ENCODE peak calls at places on chromosomes 11 and 22, in four cellular contexts. F, W, A and Q are unnamed samples.

GRCh38 chr11:112751763-112752162 is 209.5 kb upstream of the NCAM1 start:
- DNase-seq in F (no peak), W (no peak), A (no peak), Q (no peak)

GRCh38 chr22:26174280-26174679 is 5.0 kb downstream of the SEZ6L start:
- DNase-seq in A (peak), F (no peak), W (no peak), Q (no peak)

GRCh38 chr11:94776351-94777321 is 8.5 kb downstream of the AMOTL1 start:
- DNase-seq in W (peak), A (no peak), F (peak), Q (peak)

GRCh38 chr11:128664286-128664685 is 29.6 kb upstream of the FLI1 start:
- DNase-seq in W (no peak), F (no peak), A (no peak), Q (no peak)

GRCh38 chr11:120168108-120168959 is 30.4 kb upstream of the TRIM29 start:
- DNase-seq in W (peak), A (no peak), F (no peak), Q (no peak)

GRCh38 chr11:96869207-96869606 is 479.4 kb downstream of the JRKL start:
- DNase-seq in A (no peak), W (peak), F (peak), Q (peak)

GRCh38 chr11:120715239-120715638 is 203.7 kb downstream of the GRIK4 start:
- DNase-seq in W (peak), A (peak), F (peak), Q (no peak)

GRCh38 chr11:2156416-2157182 is 4.4 kb downstream of the INS start:
- DNase-seq in W (peak), A (peak), F (peak), Q (no peak)

GRCh38 chr11:119488256-119488995 is 65.5 kb upstream of the THY1 start:
- DNase-seq in F (no peak), W (no peak), A (no peak), Q (no peak)

GRCh38 chr11:126123686-126124085 is 61.0 kb upstream of the CDON start:
- DNase-seq in A (no peak), W (no peak), F (peak), Q (no peak)

GRCh38 chr22:46515208-46516111 is 22.0 kb downstream of the CELSR1 start:
- DNase-seq in W (no peak), F (peak), A (no peak), Q (no peak)

GRCh38 chr22:26072611-26073010 is 96.7 kb upstream of the SEZ6L start:
- DNase-seq in W (no peak), F (no peak), A (no peak), Q (no peak)

GRCh38 chr11:15819679-15820286 is 536.6 kb downstream of the SOX6 start:
- DNase-seq in W (peak), F (peak), A (peak), Q (no peak)

GRCh38 chr11:102458531-102458930 is 6.0 kb upstream of the TMEM123 start:
- DNase-seq in A (no peak), W (no peak), F (peak), Q (peak)

GRCh38 chr22:43616645-43617044 is 195.5 kb downstream of the EFCAB6 start:
- DNase-seq in F (no peak), W (no peak), A (no peak), Q (no peak)

GRCh38 chr11:60182546-60183330 is at the start of gene MS4A6A:
- DNase-seq in A (no peak), W (no peak), F (no peak), Q (no peak)

GRCh38 chr11:70643642-70644041 is 245.3 kb downstream of the CTTN start:
- DNase-seq in F (no peak), A (no peak), W (no peak), Q (no peak)

GRCh38 chr11:20444537-20444936 is 57.0 kb downstream of the PRMT3 start:
- DNase-seq in A (peak), W (no peak), F (no peak), Q (no peak)

GRCh38 chr11:18775492-18776292 is 15.9 kb downstream of the PTPN5 start:
- DNase-seq in F (peak), W (peak), A (peak), Q (no peak)

GRCh38 chr22:48579035-48579914 is 1248.4 kb downstream of the BRD1 start:
- DNase-seq in F (no peak), A (no peak), W (peak), Q (no peak)

GRCh38 chr22:26779108-26779507 is 121.7 kb downstream of the MIAT start:
- DNase-seq in F (no peak), W (no peak), A (no peak), Q (no peak)

GRCh38 chr11:90705661-90706060 is 482.8 kb upstream of the CHORDC1 start:
- DNase-seq in F (no peak), A (no peak), W (no peak), Q (no peak)
- H3K4me3 ChIP-seq in F (no peak), A (no peak), W (no peak), Q (no peak)

GRCh38 chr11:3214420-3214699 is 4.3 kb downstream of the MRGPRG start:
- DNase-seq in W (no peak), A (no peak), F (no peak), Q (no peak)

GRCh38 chr11:3213659-3214419 is 4.8 kb downstream of the MRGPRG start:
- DNase-seq in W (no peak), A (peak), F (no peak), Q (no peak)

GRCh38 chr11:3216027-3216525 is 2.5 kb downstream of the MRGPRG start:
- DNase-seq in A (no peak), F (no peak), W (no peak), Q (no peak)

GRCh38 chr11:3217751-3218482 is 696 bp downstream of the MRGPRG start:
- DNase-seq in W (no peak), A (no peak), F (no peak), Q (no peak)

DNA sequence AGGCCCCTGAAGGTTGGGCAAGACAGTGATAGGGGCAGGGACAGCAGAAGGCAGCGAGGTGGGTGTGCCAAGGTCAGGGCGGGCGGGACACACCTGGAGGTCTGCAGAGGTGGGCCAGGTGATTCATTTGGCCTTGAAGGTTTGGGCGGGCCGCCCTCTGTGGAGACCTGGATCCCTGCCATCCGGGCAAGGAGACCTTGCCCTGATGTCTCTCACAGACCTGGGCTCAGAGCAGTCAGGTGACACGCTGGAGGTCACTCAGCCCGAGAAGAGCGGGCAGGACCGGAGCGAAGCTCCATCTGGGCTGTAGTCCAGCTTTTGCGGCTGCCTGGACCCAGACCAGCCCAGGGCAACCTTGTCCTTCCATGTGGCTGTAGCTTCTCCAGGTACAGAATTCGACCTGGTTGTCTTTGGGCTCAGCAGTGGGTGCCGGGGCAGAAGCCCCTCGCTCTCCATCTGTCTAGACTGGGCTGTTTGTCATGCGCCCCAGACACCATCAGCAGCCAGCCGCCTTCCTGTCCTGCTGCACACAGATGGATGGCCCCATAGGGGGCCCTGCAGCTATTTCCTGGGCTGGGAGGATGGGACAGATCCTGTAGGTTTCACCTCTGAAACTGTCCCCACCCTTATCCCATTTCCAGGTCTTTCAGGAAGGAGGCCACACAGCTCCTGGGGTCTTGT is 3.1 kb downstream of the MRGPRG start:
- DNase-seq in A (no peak), W (no peak), F (no peak), Q (no peak)
- H3K4me3 ChIP-seq in A (no peak), W (no peak), F (no peak), Q (no peak)

DNA sequence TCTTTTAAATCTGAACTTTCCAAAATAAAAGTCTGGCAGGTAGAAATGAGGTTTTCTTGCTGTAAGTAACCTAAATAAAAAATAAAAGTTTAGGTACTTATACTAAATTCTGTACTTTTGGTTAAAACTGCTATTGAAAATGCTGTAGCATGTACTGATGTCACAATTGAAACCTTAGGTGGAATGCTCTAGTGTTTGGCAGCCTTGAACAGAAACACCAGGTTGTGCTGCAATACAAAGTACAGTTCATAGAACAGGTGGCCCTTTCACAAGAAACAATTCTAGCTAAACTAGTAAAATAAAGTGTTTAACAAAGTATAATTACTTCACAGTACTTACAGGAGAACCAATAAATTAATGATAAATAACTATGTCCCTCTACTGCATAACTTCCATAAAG is 25.1 kb downstream of the NPAT start:
- DNase-seq in A (no peak), W (no peak), F (no peak), Q (no peak)
- H3K4me3 ChIP-seq in A (no peak), W (no peak), F (no peak), Q (no peak)

GRCh38 chr11:64805481-64805880 is 2.5 kb upstream of the MAP4K2 start:
- DNase-seq in A (no peak), F (no peak), W (no peak), Q (no peak)
- H3K4me3 ChIP-seq in A (no peak), F (no peak), W (no peak), Q (no peak)

GRCh38 chr11:35605691-35606090 is 12.6 kb upstream of the FJX1 start:
- DNase-seq in F (peak), A (no peak), W (peak), Q (peak)

GRCh38 chr11:35610636-35611035 is 7.6 kb upstream of the FJX1 start:
- DNase-seq in A (no peak), F (no peak), W (no peak), Q (no peak)

GRCh38 chr11:35608502-35608901 is 9.8 kb upstream of the FJX1 start:
- DNase-seq in A (peak), W (no peak), F (no peak), Q (no peak)

GRCh38 chr11:35614949-35615569 is 3.2 kb upstream of the FJX1 start:
- DNase-seq in A (no peak), W (no peak), F (no peak), Q (no peak)

DNA sequence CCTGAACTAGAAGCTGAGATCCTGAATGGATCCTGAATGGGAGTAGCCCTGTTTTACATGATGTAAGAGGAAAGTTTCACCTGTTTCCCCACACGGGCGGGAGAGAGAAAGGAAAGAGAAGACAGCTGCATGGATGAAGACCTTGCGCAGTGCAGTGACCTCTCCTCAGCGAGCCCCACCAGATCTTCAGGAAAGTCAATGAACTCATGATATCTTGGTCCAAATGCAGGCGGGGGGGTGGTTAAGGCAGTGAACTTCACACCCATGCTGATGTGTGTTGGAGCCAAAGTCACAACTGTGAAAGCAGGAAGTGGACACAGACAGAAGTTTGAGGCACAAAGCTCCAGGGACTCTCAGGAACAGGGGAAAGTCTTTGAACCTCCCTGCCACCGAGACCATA is 8.6 kb upstream of the FJX1 start:
- DNase-seq in W (no peak), F (no peak), A (no peak), Q (no peak)
- H3K4me3 ChIP-seq in W (no peak), F (no peak), A (no peak), Q (no peak)

DNA sequence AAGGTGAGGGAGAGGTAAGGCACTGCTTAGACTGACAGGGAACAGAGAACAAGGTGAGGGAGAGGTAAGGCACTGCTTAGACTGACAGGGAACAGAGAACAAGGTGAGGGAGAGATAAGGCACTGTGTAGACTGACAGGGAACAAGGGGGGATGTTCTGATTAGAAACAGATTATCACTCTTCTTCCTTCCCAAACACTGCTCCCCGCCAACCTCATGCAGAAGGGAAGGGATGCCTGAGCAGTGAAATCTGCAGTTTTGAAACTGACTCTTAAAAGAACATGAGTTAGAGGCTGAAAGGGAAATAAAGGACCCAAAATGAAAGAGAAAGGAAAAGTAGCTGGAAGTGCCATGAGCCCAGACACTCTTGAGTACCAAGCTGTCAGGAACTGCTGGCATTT is 29.8 kb downstream of the NEFH start:
- DNase-seq in F (no peak), W (no peak), A (no peak), Q (no peak)
- H3K4me3 ChIP-seq in F (no peak), W (no peak), A (no peak), Q (no peak)

DNA sequence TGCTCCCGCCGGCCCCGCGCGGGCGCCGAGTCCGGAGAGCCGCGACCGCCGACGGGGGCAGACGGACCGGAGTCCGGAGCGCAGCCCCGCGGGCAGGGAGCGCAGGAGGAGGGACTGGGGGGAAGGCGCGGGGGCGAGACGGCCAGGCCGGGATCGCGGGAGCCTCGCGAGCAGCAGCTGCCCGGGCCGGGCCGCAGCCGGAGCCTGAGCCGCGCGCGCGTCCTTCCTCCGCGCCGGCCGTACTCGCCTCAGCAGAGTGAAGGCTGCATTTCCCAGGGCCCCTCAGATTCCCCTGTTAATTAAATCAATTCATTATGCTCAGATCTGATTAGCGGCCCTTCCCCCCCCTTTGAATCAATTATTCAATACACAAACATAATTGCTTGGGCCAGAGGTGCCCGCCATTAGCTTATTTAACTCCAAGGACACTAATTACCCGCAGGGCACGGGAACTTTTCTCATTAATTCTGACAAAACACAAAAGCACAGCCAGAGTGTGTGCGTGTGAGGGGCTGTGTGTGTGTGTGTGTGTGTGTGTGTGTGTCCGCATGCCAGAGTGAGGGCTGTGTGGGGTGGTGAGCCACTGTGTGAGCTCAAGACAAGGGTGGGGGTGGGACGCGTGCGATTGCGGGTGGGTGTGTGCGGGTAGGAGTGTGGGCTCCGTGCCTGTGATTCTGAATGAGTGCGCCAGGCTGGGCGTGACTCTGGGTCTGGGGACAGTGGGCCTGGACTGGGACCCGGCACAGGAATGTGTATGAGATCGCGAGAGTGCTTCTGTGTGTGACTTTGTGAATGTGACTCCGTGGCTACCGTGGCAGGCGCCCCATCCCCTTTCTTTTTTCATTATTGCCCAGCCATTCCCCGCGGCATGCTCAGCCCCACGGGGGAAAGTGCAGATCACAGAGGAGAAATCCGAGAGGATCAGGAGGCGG is 5.1 kb upstream of the LMO1 start:
- DNase-seq in W (no peak), F (no peak), A (peak), Q (no peak)
- H3K4me3 ChIP-seq in W (no peak), F (no peak), A (peak), Q (peak)

GRCh38 chr11:55854704-55855103 is 16.2 kb downstream of the OR5D16 start:
- DNase-seq in W (no peak), F (no peak), A (no peak), Q (no peak)
- H3K4me3 ChIP-seq in W (no peak), F (no peak), A (no peak), Q (no peak)

DNA sequence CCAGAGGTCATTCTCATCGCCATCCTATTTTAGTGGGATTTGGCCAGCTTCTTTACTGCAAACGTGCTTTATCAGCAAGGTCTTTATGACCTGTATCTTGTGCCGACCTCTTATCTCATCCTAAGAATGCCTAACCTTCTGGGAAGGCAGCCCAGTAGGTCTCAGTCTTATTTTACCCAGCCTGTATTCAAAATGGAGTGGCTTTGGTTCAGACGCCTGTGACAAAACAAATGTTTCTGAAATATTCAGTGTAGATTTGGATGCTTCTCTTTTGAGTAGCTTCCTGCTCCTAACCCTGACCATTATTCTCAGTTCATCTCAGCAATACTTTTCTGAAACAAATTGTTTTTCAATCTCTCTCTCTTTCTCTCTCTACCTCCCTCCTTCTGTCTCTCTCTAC is 60.1 kb downstream of the TRIM44 start:
- DNase-seq in A (no peak), F (no peak), W (no peak), Q (no peak)
- H3K4me3 ChIP-seq in A (no peak), F (no peak), W (no peak), Q (no peak)

GRCh38 chr22:36864454-36865215 is 3.8 kb downstream of the NCF4 start:
- DNase-seq in F (no peak), A (no peak), W (no peak), Q (no peak)

GRCh38 chr22:36863281-36863680 is 2.5 kb downstream of the NCF4 start:
- DNase-seq in A (no peak), F (no peak), W (no peak), Q (no peak)

GRCh38 chr22:36860821-36861659 is at the start of gene NCF4:
- DNase-seq in F (no peak), W (no peak), A (no peak), Q (no peak)

GRCh38 chr22:36863979-36864378 is 3.2 kb downstream of the NCF4 start:
- DNase-seq in W (no peak), F (no peak), A (no peak), Q (no peak)

GRCh38 chr22:36862251-36863242 is 1.7 kb downstream of the NCF4 start:
- DNase-seq in W (no peak), F (no peak), A (no peak), Q (no peak)
- H3K4me3 ChIP-seq in W (no peak), F (no peak), A (no peak), Q (no peak)